ENCODE peak calls at places on chromosomes 12 and 14, in seven cellular contexts. Z, C, M, W, X, V and G are unnamed samples.
A peak's percentile ranks its signal among the peaks of the same experiment; 100 is the strongest.

GRCh38 chr14:103727313-103728000 is 11.8 kb downstream of the ZFYVE21 start:
- DNase-seq in Z (no peak), C (peak; percentile 68), M (no peak), W (no peak), X (no peak), V (no peak), G (no peak)

GRCh38 chr12:121088208-121088585 is 44.5 kb upstream of the P2RX7 start:
- DNase-seq in Z (no peak), C (no peak), M (no peak), W (no peak), X (no peak), V (no peak), G (no peak)

GRCh38 chr14:58637040-58637390 is 747 bp upstream of the DACT1 start:
- DNase-seq in Z (no peak), C (no peak), M (peak; percentile 94), W (no peak), X (no peak), V (peak; percentile 64), G (peak; percentile 96)

GRCh38 chr12:62006076-62006732 is 254.0 kb upstream of the USP15 start:
- DNase-seq in Z (peak; percentile 61), C (peak; percentile 43), M (peak; percentile 36), W (peak; percentile 32), X (no peak), V (peak; percentile 70), G (peak; percentile 63)

GRCh38 chr12:48882972-48883304 is 17.3 kb upstream of the RND1 start:
- DNase-seq in Z (no peak), C (no peak), M (no peak), W (no peak), X (no peak), V (no peak), G (peak; percentile 34)

GRCh38 chr12:112901271-112901670 is 5.5 kb upstream of the OAS1 start:
- DNase-seq in Z (no peak), C (no peak), M (no peak), W (no peak), X (no peak), V (no peak), G (no peak)

GRCh38 chr12:59079029-59079428 is 158.7 kb upstream of the LRIG3 start:
- DNase-seq in Z (no peak), C (no peak), M (no peak), W (no peak), X (no peak), V (no peak), G (no peak)

GRCh38 chr14:35353409-35354172 is 51.0 kb downstream of the NFKBIA start:
- DNase-seq in Z (no peak), C (no peak), M (no peak), W (no peak), X (no peak), V (no peak), G (no peak)

GRCh38 chr14:60348211-60348610 is 99.2 kb downstream of the PPM1A start:
- DNase-seq in Z (no peak), C (no peak), M (no peak), W (no peak), X (no peak), V (no peak), G (no peak)

DNA sequence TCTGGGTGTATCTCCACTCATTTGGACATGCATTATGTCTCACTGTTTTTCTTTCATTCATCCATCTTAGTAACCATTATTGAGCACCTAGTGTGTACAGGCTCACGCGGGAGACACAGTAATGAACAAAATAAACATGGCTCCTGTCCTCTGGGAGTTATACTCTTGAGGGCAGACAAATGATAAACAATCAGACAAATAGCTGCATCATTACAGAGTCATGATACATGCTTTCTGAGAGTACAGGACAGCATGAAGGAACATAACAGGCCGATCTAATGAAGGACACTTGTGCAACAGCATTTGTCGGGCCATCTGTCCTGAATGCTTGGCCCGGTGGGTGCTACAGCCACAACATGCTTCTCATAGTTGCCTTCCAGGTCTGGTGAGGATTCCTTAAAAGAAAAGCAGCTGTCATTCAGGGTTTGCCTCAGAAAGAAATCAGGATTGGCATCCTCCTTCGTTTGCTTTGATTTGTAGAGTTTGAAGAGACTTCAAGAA is 77.2 kb upstream of the EGLN3 start:
- DNase-seq in Z (no peak), C (no peak), M (no peak), W (no peak), X (no peak), V (peak; percentile 84), G (peak; percentile 30)
- H3K27ac ChIP-seq in Z (no peak overlapping the region), C (no peak overlapping the region), M (no peak overlapping the region), W (no peak overlapping the region), X (no peak overlapping the region), V (no peak overlapping the region), G (no peak overlapping the region)

DNA sequence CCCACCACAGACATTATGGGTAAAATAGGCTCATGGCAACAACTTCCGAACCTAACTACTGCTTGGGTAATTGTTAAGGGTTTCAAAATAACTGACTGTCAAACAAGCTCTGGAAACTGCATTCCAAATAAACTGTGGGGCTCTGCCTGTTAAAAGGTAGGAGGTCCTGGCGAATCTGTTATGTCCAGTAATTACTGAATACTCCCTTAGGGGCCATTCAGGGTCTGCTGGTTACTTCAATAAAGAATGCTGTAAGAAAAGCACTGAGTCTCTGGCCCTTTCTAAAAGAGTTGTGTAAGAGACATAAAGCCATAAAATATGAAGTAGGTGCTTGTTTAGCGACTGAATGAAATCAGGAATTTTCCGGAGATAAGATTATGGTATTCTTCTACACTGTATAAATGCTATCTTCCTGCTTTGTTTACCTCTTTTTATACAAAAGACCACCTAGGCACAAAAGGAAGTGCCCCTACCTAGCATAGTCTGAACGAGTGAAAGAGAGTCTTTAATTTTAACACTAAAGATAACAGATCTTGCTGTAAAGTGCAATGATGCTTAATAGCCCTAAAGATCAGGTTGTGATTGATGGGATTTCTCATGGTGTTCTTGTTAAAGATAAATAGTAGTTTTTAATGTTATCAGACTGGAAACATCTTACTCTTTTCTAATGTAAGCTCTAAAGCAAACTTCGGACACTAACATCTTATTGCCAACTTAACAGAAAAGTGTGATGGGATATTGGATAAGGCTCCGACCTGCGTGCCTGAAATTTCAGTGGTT is 127.7 kb downstream of the FBXL14 start:
- DNase-seq in Z (no peak), C (no peak), M (no peak), W (no peak), X (no peak), V (peak; percentile 1), G (no peak)
- H2AK5ac ChIP-seq in Z (no peak overlapping the region), C (no peak overlapping the region), M (no peak overlapping the region), W (no peak overlapping the region), X (no peak overlapping the region), V (no peak overlapping the region), G (no peak overlapping the region)

GRCh38 chr14:68562911-68563255 is 230.0 kb downstream of the ZFP36L1 start:
- DNase-seq in Z (no peak), C (no peak), M (no peak), W (no peak), X (no peak), V (no peak), G (no peak)
- H3K27ac ChIP-seq in Z (no peak overlapping the region), C (no peak overlapping the region), M (peak overlapping the region; percentile 3), W (no peak overlapping the region), X (no peak overlapping the region), V (peak overlapping the region; percentile 76), G (no peak overlapping the region)

GRCh38 chr14:104805941-104806624 is 5.2 kb downstream of the ZBTB42 start:
- DNase-seq in Z (no peak), C (no peak), M (no peak), W (no peak), X (no peak), V (no peak), G (no peak)

GRCh38 chr14:104804481-104805325 is 3.8 kb downstream of the ZBTB42 start:
- DNase-seq in Z (no peak), C (no peak), M (no peak), W (no peak), X (no peak), V (no peak), G (no peak)

GRCh38 chr14:104808456-104808855 is 7.6 kb downstream of the ZBTB42 start:
- DNase-seq in Z (no peak), C (no peak), M (no peak), W (no peak), X (no peak), V (no peak), G (no peak)

GRCh38 chr14:104805326-104805678 is 4.4 kb downstream of the ZBTB42 start:
- DNase-seq in Z (no peak), C (no peak), M (peak; percentile 89), W (no peak), X (no peak), V (no peak), G (peak; percentile 53)

GRCh38 chr14:104806625-104807465 is 5.9 kb downstream of the ZBTB42 start:
- DNase-seq in Z (no peak), C (no peak), M (no peak), W (no peak), X (no peak), V (no peak), G (no peak)
- H2AK5ac ChIP-seq in Z (no peak overlapping the region), C (no peak overlapping the region), M (no peak overlapping the region), W (no peak overlapping the region), X (no peak overlapping the region), V (no peak overlapping the region), G (no peak overlapping the region)

DNA sequence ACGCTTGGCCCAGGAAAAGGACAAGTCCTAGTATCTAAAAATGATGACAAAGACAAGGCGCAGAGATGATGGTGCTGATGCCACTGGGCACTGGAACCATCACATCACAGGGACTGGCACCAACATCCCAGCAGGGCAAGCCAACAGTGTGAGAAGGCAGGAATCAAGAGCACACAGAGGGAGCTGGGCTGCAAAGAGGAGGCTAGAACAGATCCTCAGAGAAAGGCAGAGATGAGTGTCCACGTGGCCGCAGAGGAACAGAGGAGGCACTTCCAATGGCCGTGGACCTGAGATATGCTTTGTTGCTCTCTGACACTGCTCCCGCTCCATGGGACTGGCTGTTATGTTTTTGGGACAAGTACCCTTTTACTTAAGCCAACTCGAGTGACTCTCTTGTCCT is 17.9 kb downstream of the FOXN3 start:
- DNase-seq in Z (no peak), C (no peak), M (no peak), W (no peak), X (no peak), V (no peak), G (no peak)
- H3K27ac ChIP-seq in Z (no peak overlapping the region), C (no peak overlapping the region), M (no peak overlapping the region), W (no peak overlapping the region), X (peak overlapping the region; percentile 39), V (no peak overlapping the region), G (no peak overlapping the region)